ENCODE peak calls at places on chromosomes 2 and 18, in four cellular contexts. N is GM13976; G is stimulated activated CD4-positive, alpha-beta T cell treated with anti-CD3 and anti-CD28 coated beads, TNF-alpha, amount 100 ng/mL, for 4 hours; U is NCI-H446. H is an unnamed sample.

GRCh38 chr2:135212757-135213156 is 160.7 kb downstream of the RAB3GAP1 start:
- DNase-seq in N (no peak), U (peak; percentile 3), G (no peak), H (no peak)

GRCh38 chr2:69766014-69766413 is 24.1 kb downstream of the ANXA4 start:
- DNase-seq in G (no peak), N (no peak), U (no peak), H (no peak)

GRCh38 chr2:180456811-180457210 is 449.7 kb upstream of the CWC22 start:
- DNase-seq in N (no peak), G (no peak), U (peak; percentile 57), H (no peak)

GRCh38 chr2:25174192-25174861 is 5.9 kb upstream of the POMC start:
- DNase-seq in N (no peak), U (no peak), G (no peak), H (no peak)

GRCh38 chr2:201779996-201780673 is 598 bp downstream of the ALS2 start:
- DNase-seq in G (no peak), U (no peak), N (peak; percentile 12), H (no peak)

GRCh38 chr2:72133721-72134407 is 13.8 kb downstream of the CYP26B1 start:
- DNase-seq in N (no peak), U (no peak), G (no peak), H (no peak)

GRCh38 chr2:94977826-94978225 is 47.7 kb upstream of the MAL start:
- DNase-seq in N (no peak), G (no peak), U (no peak), H (no peak)

GRCh38 chr2:31446848-31447247 is 32.3 kb upstream of the XDH start:
- DNase-seq in N (no peak), U (no peak), G (no peak), H (no peak)

GRCh38 chr18:72847134-72847533 is 20.7 kb downstream of the NETO1 start:
- DNase-seq in N (no peak), U (peak; percentile 50), G (no peak), H (no peak)

GRCh38 chr18:72704202-72704601 is 160.1 kb upstream of the CBLN2 start:
- DNase-seq in N (no peak), G (no peak), U (no peak), H (no peak)

GRCh38 chr2:9909106-9909505 is 42.4 kb upstream of the GRHL1 start:
- DNase-seq in N (no peak), G (no peak), U (no peak), H (no peak)

H was measured in stimulated activated naive CD8-positive, alpha-beta T cell treated with anti-CD3 and anti-CD28 coated beads, Interleukin-15, amount 100 ng/mL, for 72 hours.